ENCODE peak calls at places on chromosomes 3 and 15, in five cellular contexts. L is stromal cell of bone marrow, B is bronchial epithelial cell, J is cardiac muscle cell, T is EL. X is an unnamed sample.

GRCh38 chr3:108180214-108180613 is 42.0 kb downstream of the IFT57 start:
- DNase-seq in T (peak; percentile 75), L (peak; percentile 47), B (peak; percentile 43), J (peak; percentile 8), X (no peak)

GRCh38 chr3:106560451-106560966 is 691.7 kb upstream of the CBLB start:
- DNase-seq in T (peak; percentile 77), J (peak; percentile 77), L (peak; percentile 72), B (peak; percentile 86), X (no peak)

GRCh38 chr15:89187911-89188514 is 33.4 kb downstream of the RLBP1 start:
- DNase-seq in J (no peak), B (no peak), L (no peak), T (peak; percentile 40), X (peak; percentile 70)

GRCh38 chr3:186280737-186281136 is 81.3 kb downstream of the DGKG start:
- DNase-seq in B (no peak), J (no peak), T (no peak), L (no peak), X (no peak)

GRCh38 chr3:55624238-55624637 is 137.1 kb upstream of the WNT5A start:
- DNase-seq in B (peak; percentile 90), J (no peak), L (no peak), T (peak; percentile 83), X (no peak)

GRCh38 chr15:41990691-41991090 is 18.3 kb upstream of the EHD4 start:
- DNase-seq in J (no peak), B (no peak), L (no peak), T (no peak), X (no peak)

GRCh38 chr3:115085197-115085865 is 61.8 kb downstream of the ZBTB20 start:
- DNase-seq in J (no peak), T (no peak), L (no peak), B (no peak), X (peak; percentile 8)

GRCh38 chr3:138845771-138846173 is 11.0 kb upstream of the PIK3CB start:
- DNase-seq in J (peak; percentile 20), L (no peak), T (no peak), B (no peak), X (no peak)

GRCh38 chr15:88623061-88623460 is 1.9 kb downstream of the AEN start:
- DNase-seq in L (peak; percentile 79), B (peak; percentile 96), T (peak; percentile 91), J (peak; percentile 49), X (peak; percentile 81)

GRCh38 chr3:142892714-142893113 is 3.8 kb upstream of the PCOLCE2 start:
- DNase-seq in J (no peak), T (no peak), B (no peak), L (no peak), X (no peak)

GRCh38 chr3:148540266-148540665 is 157.4 kb upstream of the AGTR1 start:
- DNase-seq in J (no peak), B (no peak), T (no peak), L (no peak), X (no peak)

GRCh38 chr15:24916305-24917009 is 38.3 kb upstream of the SNRPN start:
- DNase-seq in B (no peak), L (no peak), J (no peak), T (no peak), X (no peak)

GRCh38 chr3:140695361-140696061 is 17.6 kb downstream of the TRIM42 start:
- DNase-seq in J (no peak), T (no peak), L (no peak), B (no peak), X (no peak)

GRCh38 chr3:155497930-155498647 is 204.6 kb upstream of the STRIT1 start:
- DNase-seq in B (peak; percentile 87), L (peak; percentile 80), J (peak; percentile 6), T (peak; percentile 88), X (peak; percentile 47)

GRCh38 chr3:73284432-73284831 is 223.0 kb downstream of the EBLN2 start:
- DNase-seq in J (no peak), T (no peak), B (no peak), L (no peak), X (no peak)

GRCh38 chr3:116065496-116065895 is 379.8 kb downstream of the LSAMP start:
- DNase-seq in L (no peak), J (no peak), T (no peak), B (no peak), X (no peak)

GRCh38 chr3:69462826-69463100 is 76.9 kb upstream of the FRMD4B start:
- DNase-seq in J (no peak), L (no peak), T (no peak), B (peak; percentile 82), X (no peak)

GRCh38 chr15:101016581-101016980 is 97.4 kb downstream of the LRRK1 start:
- DNase-seq in L (no peak), B (no peak), T (no peak), J (no peak), X (no peak)

GRCh38 chr3:132180337-132180791 is 136.8 kb upstream of the ACP3 start:
- DNase-seq in T (peak; percentile 45), J (peak; percentile 75), B (peak; percentile 65), L (peak; percentile 32), X (peak; percentile 64)

GRCh38 chr3:38152660-38153059 is 12.7 kb upstream of the OXSR1 start:
- DNase-seq in B (no peak), J (no peak), L (no peak), T (no peak), X (no peak)

GRCh38 chr3:188788621-188789081 is 383.1 kb upstream of the TPRG1 start:
- DNase-seq in L (peak; percentile 92), J (peak; percentile 93), B (peak; percentile 74), T (peak; percentile 93), X (no peak)

GRCh38 chr15:101669744-101670143 is 17.6 kb upstream of the TM2D3 start:
- DNase-seq in T (no peak), L (no peak), B (peak; percentile 68), J (peak; percentile 72), X (no peak)

GRCh38 chr15:66570327-66570726 is 4.5 kb upstream of the LCTL start:
- DNase-seq in B (no peak), J (no peak), T (no peak), L (no peak), X (no peak)

GRCh38 chr3:52523386-52524257 is 10.0 kb downstream of the NT5DC2 start:
- DNase-seq in J (no peak), L (no peak), B (no peak), T (no peak), X (no peak)

X was measured in ACHN.